ENCODE peak calls at places on chromosomes 4 and X, in ten cellular contexts. M is mesendoderm; Q is SK-N-MC; V is neural progenitor cell; Z is naive thymus-derived CD4-positive, alpha-beta T cell; W is testis; D is CD4-positive, alpha-beta T cell; F is SJSA1; S is brain microvascular endothelial cell; O is cardiac muscle cell. C is an unnamed sample.

GRCh38 chr4:145103496-145103895 is 5.4 kb downstream of the ABCE1 start:
- DNase-seq in D (no peak), W (no peak), S (no peak), V (no peak), Z (no peak), Q (no peak), O (no peak), F (no peak), M (no peak), C (no peak)

GRCh38 chr4:3296651-3297050 is 3.8 kb downstream of the RGS12 start:
- DNase-seq in V (no peak), O (no peak), Q (no peak), F (peak), D (no peak), M (peak), S (no peak), Z (no peak), W (no peak), C (no peak)

GRCh38 chr4:176789955-176790354 is 2.8 kb downstream of the VEGFC start:
- DNase-seq in F (peak), M (peak), D (no peak), W (no peak), V (peak), Q (no peak), S (peak), Z (no peak), O (peak), C (peak)

GRCh38 chrX:131985526-131986049 is 37.5 kb upstream of the STK26 start:
- DNase-seq in Q (no peak), D (no peak), V (peak), M (peak), O (peak), F (no peak), W (no peak), Z (peak), S (no peak), C (no peak)

GRCh38 chr4:3783691-3784306 is 17.6 kb downstream of the ADRA2C start:
- DNase-seq in W (peak), Q (no peak), F (no peak), Z (no peak), S (peak), M (peak), O (peak), V (peak), D (no peak), C (peak)

GRCh38 chr4:186699298-186699697 is 24.4 kb downstream of the FAT1 start:
- DNase-seq in O (peak), D (no peak), W (peak), V (no peak), M (peak), Z (no peak), Q (no peak), F (no peak), S (no peak), C (no peak)

GRCh38 chrX:31705816-31706215 is 634.0 kb upstream of the FTHL17 start:
- DNase-seq in W (no peak), S (no peak), Z (no peak), V (no peak), M (no peak), O (no peak), Q (no peak), D (no peak), F (no peak), C (no peak)

GRCh38 chrX:26574208-26574607 is 358.2 kb downstream of the MAGEB5 start:
- DNase-seq in M (no peak), F (no peak), W (no peak), V (no peak), Z (no peak), Q (no peak), D (no peak), S (no peak), O (no peak), C (no peak)

GRCh38 chr4:21512351-21512750 is 436.2 kb downstream of the KCNIP4 start:
- DNase-seq in F (no peak), V (peak), S (peak), M (peak), O (peak), Z (no peak), W (peak), D (no peak), Q (peak), C (peak)

GRCh38 chr4:156676116-156676851 is 295.3 kb downstream of the PDGFC start:
- DNase-seq in Z (no peak), O (no peak), F (no peak), Q (no peak), V (no peak), S (no peak), D (no peak), W (no peak), M (no peak), C (no peak)

GRCh38 chrX:40908026-40908425 is 172.7 kb upstream of the MED14 start:
- DNase-seq in O (no peak), D (no peak), F (peak), S (peak), Z (no peak), Q (no peak), W (no peak), V (no peak), M (no peak), C (no peak)

GRCh38 chr4:2671267-2671895 is 84.8 kb downstream of the TNIP2 start:
- DNase-seq in D (no peak), V (peak), Z (no peak), S (no peak), F (no peak), O (no peak), M (no peak), Q (no peak), W (no peak), C (no peak)

GRCh38 chrX:1609759-1610158 is 5.1 kb upstream of the ASMT start:
- DNase-seq in O (no peak), F (no peak), Z (no peak), S (no peak), Q (no peak), W (no peak), D (no peak), M (no peak), V (no peak), C (no peak)

GRCh38 chr4:180828455-180829018 is 1414.7 kb upstream of the TENM3 start:
- DNase-seq in M (peak), S (peak), Q (peak), Z (no peak), F (peak), D (no peak), V (peak), W (peak), O (peak), C (peak)

GRCh38 chr4:69601065-69601464 is 38.4 kb downstream of the UGT2A2 start:
- DNase-seq in Z (no peak), F (no peak), M (peak), W (no peak), D (no peak), Q (no peak), O (no peak), V (no peak), S (no peak), C (no peak)

GRCh38 chr4:42151568-42152506 is 618 bp downstream of the BEND4 start:
- DNase-seq in O (peak), Z (no peak), W (peak), F (no peak), M (peak), Q (no peak), D (no peak), S (no peak), V (peak), C (peak)

GRCh38 chrX:85288992-85289723 is 45.4 kb downstream of the ZNF711 start:
- DNase-seq in V (no peak), W (no peak), M (no peak), Z (no peak), O (no peak), D (no peak), F (no peak), S (no peak), Q (no peak), C (no peak)

GRCh38 chr4:3262208-3263052 is 13.5 kb downstream of the MSANTD1 start:
- DNase-seq in W (no peak), S (no peak), M (no peak), V (peak), O (no peak), Z (no peak), D (no peak), Q (no peak), F (peak), C (peak)

GRCh38 chr4:84492737-84493091 is 6.4 kb downstream of the NKX6-1 start:
- DNase-seq in M (no peak), F (no peak), Q (no peak), V (peak), D (no peak), O (no peak), W (no peak), Z (no peak), S (no peak), C (no peak)

GRCh38 chr4:82371398-82371972 is 2.3 kb downstream of the HNRNPD start:
- DNase-seq in S (no peak), M (no peak), W (no peak), D (no peak), O (no peak), V (no peak), Z (no peak), F (no peak), Q (no peak), C (no peak)

GRCh38 chr4:74109894-74110605 is 11.1 kb upstream of the CXCL2 start:
- DNase-seq in Z (no peak), F (peak), S (peak), Q (no peak), D (no peak), V (no peak), O (no peak), W (no peak), M (no peak), C (no peak)

GRCh38 chr4:65386927-65387326 is 283.4 kb downstream of the EPHA5 start:
- DNase-seq in D (no peak), F (no peak), V (no peak), Q (no peak), W (no peak), Z (no peak), M (no peak), S (no peak), O (no peak), C (no peak)

GRCh38 chr4:118381902-118382301 is 29.1 kb upstream of the PRSS12 start:
- DNase-seq in V (no peak), D (no peak), O (no peak), Z (no peak), S (no peak), W (no peak), Q (no peak), M (no peak), F (no peak), C (no peak)

GRCh38 chr4:151324449-151325319 is 721 bp downstream of the SH3D19 start:
- DNase-seq in O (peak), Q (no peak), M (peak), V (peak), F (peak), W (peak), D (no peak), S (peak), Z (no peak), C (peak)

GRCh38 chrX:108341947-108342346 is 96.3 kb downstream of the COL4A6 start:
- DNase-seq in V (no peak), S (no peak), Q (no peak), F (no peak), M (no peak), Z (no peak), D (no peak), W (no peak), O (no peak), C (no peak)

GRCh38 chr4:167084326-167084725 is 150.0 kb downstream of the SPOCK3 start:
- DNase-seq in Q (no peak), V (no peak), S (no peak), O (no peak), D (no peak), Z (no peak), W (no peak), F (no peak), M (no peak), C (no peak)

GRCh38 chr4:183399616-183400015 is 44.8 kb upstream of the CDKN2AIP start:
- DNase-seq in M (no peak), S (no peak), O (no peak), Z (no peak), W (no peak), Q (no peak), V (no peak), D (no peak), F (no peak), C (no peak)

GRCh38 chr4:159060161-159060560 is 42.7 kb upstream of the RAPGEF2 start:
- DNase-seq in V (no peak), D (no peak), F (no peak), Q (no peak), O (no peak), Z (no peak), W (no peak), M (no peak), S (no peak), C (no peak)

GRCh38 chr4:26503844-26504243 is 13.6 kb upstream of the CCKAR start:
- DNase-seq in F (no peak), Q (no peak), O (no peak), V (no peak), Z (no peak), S (no peak), M (no peak), W (no peak), D (no peak), C (no peak)

GRCh38 chr4:112296949-112297483 is at the start of gene ALPK1:
- DNase-seq in O (no peak), M (no peak), Z (no peak), D (no peak), W (no peak), S (peak), F (no peak), V (no peak), Q (peak), C (no peak)

GRCh38 chr4:123649248-123649643 is 252.7 kb downstream of the SPRY1 start:
- DNase-seq in V (no peak), M (no peak), Z (no peak), W (no peak), S (no peak), F (no peak), D (no peak), O (no peak), Q (no peak), C (no peak)

GRCh38 chr4:74084984-74085383 is 14.0 kb downstream of the CXCL2 start:
- DNase-seq in W (no peak), F (no peak), S (no peak), M (no peak), O (no peak), Z (no peak), D (no peak), V (no peak), Q (no peak), C (no peak)

GRCh38 chr4:97942137-97942536 is 201.1 kb downstream of the STPG2 start:
- DNase-seq in Q (no peak), W (no peak), D (no peak), O (no peak), S (no peak), M (no peak), F (no peak), Z (no peak), V (no peak), C (no peak)

GRCh38 chrX:107712231-107713204 is 63.1 kb downstream of the TSC22D3 start:
- DNase-seq in D (no peak), M (no peak), O (no peak), W (peak), Z (peak), V (no peak), F (no peak), Q (no peak), S (peak), C (no peak)

GRCh38 chrX:154517101-154517781 is 1.2 kb upstream of the FAM3A start:
- DNase-seq in V (peak), Q (no peak), M (peak), O (peak), S (no peak), Z (no peak), W (peak), D (no peak), F (peak), C (no peak)
- H3K27ac ChIP-seq in V (no peak), Q (peak), M (no peak), O (peak), S (no peak), Z (no peak), W (peak), D (no peak), F (peak), C (no peak)

GRCh38 chrX:74250574-74250973 is 53.4 kb upstream of the ZCCHC13 start:
- DNase-seq in M (peak), V (no peak), Q (no peak), O (no peak), D (no peak), S (no peak), W (no peak), Z (no peak), F (no peak), C (no peak)

GRCh38 chrX:74249963-74250362 is 54.0 kb upstream of the ZCCHC13 start:
- DNase-seq in F (no peak), O (peak), Z (no peak), Q (no peak), V (peak), W (no peak), S (no peak), M (peak), D (no peak), C (no peak)

GRCh38 chrX:74246524-74246923 is 57.5 kb upstream of the ZCCHC13 start:
- DNase-seq in O (no peak), F (no peak), V (no peak), Z (no peak), W (no peak), M (no peak), S (no peak), Q (no peak), D (no peak), C (no peak)

GRCh38 chrX:74248889-74249288 is 55.1 kb upstream of the ZCCHC13 start:
- DNase-seq in V (peak), D (no peak), Q (no peak), O (peak), F (peak), Z (no peak), W (no peak), S (no peak), M (peak), C (no peak)

DNA sequence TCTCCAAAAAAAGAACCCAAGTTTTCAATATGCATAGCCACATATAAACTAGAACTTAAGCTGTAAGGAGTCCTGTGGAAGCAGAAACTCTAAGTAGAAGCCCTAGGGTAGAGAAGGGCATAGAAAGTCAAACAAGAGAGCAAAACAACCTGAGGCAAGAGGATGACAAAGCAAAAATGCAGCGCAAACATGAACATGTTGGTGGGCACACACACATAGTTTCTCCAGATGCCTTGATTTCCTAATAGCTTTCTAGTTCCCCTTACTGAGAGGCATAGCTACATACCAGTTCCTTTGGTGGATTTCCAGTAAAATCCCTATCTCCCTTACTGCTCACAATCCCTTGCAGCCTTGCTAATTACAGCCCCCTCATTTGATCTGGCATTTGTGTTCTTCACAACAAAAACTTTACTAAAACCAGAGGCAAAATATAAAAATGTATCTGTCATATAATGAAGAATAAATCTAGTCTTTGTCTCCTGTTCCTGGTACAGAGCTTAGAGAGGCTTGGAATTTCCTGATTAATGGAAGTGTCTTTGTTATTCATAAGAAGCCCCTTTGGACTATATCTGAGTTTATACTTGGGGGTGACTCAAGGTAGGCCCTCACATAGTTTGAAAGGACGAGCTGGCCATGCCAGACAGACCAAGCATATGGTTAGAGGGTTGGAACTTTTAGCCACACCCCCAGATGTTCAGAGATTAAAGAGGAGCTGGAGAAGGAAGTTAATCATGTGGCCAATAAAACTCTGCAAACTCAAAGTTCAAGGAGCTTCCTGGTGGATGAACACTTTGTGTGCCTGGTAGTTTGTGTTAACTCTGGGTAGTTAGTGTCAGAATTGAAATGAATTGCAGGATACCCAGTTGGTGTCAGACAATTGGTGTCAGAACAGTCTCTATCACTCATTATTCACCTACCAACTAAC is 52.7 kb upstream of the ZCCHC13 start:
- DNase-seq in F (peak), M (peak), O (no peak), Q (peak), V (no peak), W (no peak), Z (no peak), S (no peak), D (no peak), C (no peak)
- H3K27ac ChIP-seq in F (peak), M (peak), O (peak), Q (peak), V (no peak), W (no peak), Z (no peak), S (peak), D (no peak), C (no peak)

DNA sequence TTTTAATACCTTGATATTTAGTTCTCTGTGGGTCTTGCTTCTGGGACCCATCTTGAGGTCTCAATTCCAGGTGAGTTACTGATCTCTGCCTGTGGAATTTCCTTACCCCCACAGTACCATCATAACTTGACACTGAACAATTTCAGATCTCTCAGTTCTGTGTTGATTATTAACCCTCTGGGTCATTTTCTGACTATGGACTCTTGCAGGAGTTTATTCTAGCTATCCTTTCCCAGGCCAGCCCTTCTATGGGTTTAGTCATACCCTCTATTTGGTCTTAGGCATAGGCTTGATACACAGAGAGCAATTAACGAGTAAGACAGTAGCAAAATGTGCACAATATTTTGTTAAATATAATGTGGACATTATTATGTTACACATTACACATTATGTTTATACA is 3.7 kb upstream of the SPARCL1 start:
- DNase-seq in O (no peak), D (no peak), Z (no peak), V (no peak), W (no peak), Q (no peak), M (no peak), F (no peak), S (no peak), C (no peak)
- H3K27ac ChIP-seq in O (no peak), D (no peak), Z (no peak), V (no peak), W (no peak), Q (no peak), M (no peak), F (no peak), S (no peak), C (no peak)

DNA sequence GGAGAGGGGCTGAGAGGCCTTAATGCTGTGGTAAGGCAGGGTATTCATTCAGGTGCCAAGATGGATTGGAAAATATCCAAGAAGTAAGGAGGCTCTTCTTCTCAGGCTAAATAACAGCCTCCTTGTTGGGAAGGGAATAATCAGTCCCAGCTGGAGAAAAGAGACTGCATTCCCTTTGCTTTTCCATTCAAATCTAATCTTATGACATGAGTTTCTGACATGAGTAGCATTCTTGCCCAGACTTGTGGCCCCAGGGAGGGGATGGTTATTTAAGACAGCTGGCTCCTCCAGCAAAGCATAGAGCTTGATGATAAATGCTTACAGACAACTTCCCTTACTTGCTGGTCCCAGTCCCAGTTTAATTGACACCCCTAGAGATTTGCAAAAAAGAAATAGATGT is 98.3 kb downstream of the DCLK2 start:
- DNase-seq in F (no peak), Q (peak), M (no peak), S (no peak), Z (no peak), D (no peak), W (no peak), O (peak), V (no peak), C (no peak)
- H3K27ac ChIP-seq in F (no peak), Q (peak), M (no peak), S (no peak), Z (no peak), D (no peak), W (no peak), O (no peak), V (no peak), C (no peak)

GRCh38 chr4:185358514-185359433 is 37.0 kb downstream of the LRP2BP start:
- DNase-seq in F (no peak), V (no peak), Z (no peak), W (no peak), Q (no peak), O (no peak), S (peak), D (no peak), M (peak), C (no peak)
- H3K27ac ChIP-seq in F (peak), V (no peak), Z (no peak), W (no peak), Q (no peak), O (no peak), S (peak), D (no peak), M (no peak), C (no peak)

DNA sequence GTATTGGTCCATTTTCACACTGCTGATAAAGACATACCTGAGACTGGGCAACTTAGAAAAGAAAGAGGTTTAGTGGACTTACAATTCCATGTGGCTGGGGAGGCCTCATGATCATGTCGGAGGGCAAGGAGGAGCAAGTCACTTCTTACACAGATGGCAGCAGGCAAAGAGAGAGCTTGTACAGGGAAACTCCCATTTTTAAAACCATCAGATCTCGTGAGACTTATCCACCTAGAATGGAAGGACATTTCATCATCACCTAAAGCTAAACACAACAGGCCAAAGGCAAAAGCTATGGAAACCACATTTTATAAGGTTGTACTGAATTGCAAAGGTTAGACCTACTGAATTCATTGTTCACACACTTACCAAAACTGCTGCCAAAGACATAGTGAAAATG is 6.0 kb upstream of the SLC25A43 start:
- DNase-seq in O (no peak), D (no peak), W (no peak), S (no peak), Q (no peak), F (no peak), Z (no peak), M (no peak), V (no peak), C (no peak)
- H3K27ac ChIP-seq in O (no peak), D (no peak), W (no peak), S (no peak), Q (no peak), F (no peak), Z (no peak), M (no peak), V (no peak), C (no peak)